ENCODE peak calls at places on chromosomes 13 and 19, in nine cellular contexts. F is transverse colon, Z is lower lobe of right lung, Q is pancreas, W is mucosa of descending colon, A is ovary, V is choroid plexus epithelial cell, H is NB4, Y is fibroblast of the aortic adventitia. G is an unnamed sample.

GRCh38 chr13:54676526-54677113 is 1648.0 kb downstream of the OLFM4 start:
- DNase-seq in Z (no peak), Y (no peak), H (no peak), F (no peak), Q (no peak), W (no peak), V (no peak), A (no peak), G (no peak)

GRCh38 chr19:34766386-34766785 is 6.6 kb downstream of the ZNF599 start:
- DNase-seq in Q (no peak), Y (no peak), A (no peak), Z (no peak), V (peak), F (no peak), H (no peak), W (no peak), G (no peak)

GRCh38 chr13:76861859-76862258 is 24.3 kb downstream of the KCTD12 start:
- DNase-seq in F (no peak), W (no peak), V (peak), H (no peak), A (no peak), Y (no peak), Z (no peak), Q (no peak), G (no peak)

GRCh38 chr19:30136591-30136990 is 194.6 kb downstream of the URI1 start:
- DNase-seq in W (no peak), Q (no peak), Y (no peak), F (no peak), A (no peak), H (no peak), Z (no peak), V (no peak), G (no peak)

GRCh38 chr13:79491715-79492114 is 10.8 kb downstream of the NDFIP2 start:
- DNase-seq in A (no peak), Q (no peak), Y (peak), V (peak), W (no peak), H (no peak), Z (no peak), F (no peak), G (no peak)

GRCh38 chr19:38975861-38976271 is 324 bp upstream of the FBXO17 start:
- DNase-seq in Y (peak), Z (no peak), V (peak), F (no peak), A (no peak), W (no peak), Q (peak), H (no peak), G (no peak)

GRCh38 chr19:47598407-47599349 is 10.3 kb upstream of the BICRA start:
- DNase-seq in F (peak), W (peak), Q (no peak), H (no peak), Y (peak), A (peak), V (peak), Z (no peak), G (no peak)

GRCh38 chr19:47444388-47444821 is 25.1 kb upstream of the MEIS3 start:
- DNase-seq in F (no peak), A (no peak), Q (no peak), Z (no peak), W (no peak), H (peak), Y (no peak), V (no peak), G (no peak)

GRCh38 chr19:39765091-39766076 is 13.3 kb upstream of the LEUTX start:
- DNase-seq in Q (peak), A (no peak), Z (peak), H (peak), V (peak), F (peak), Y (peak), W (no peak), G (no peak)

GRCh38 chr19:51552608-51552995 is 18.5 kb upstream of the ZNF175 start:
- DNase-seq in Z (no peak), H (no peak), W (no peak), F (no peak), V (no peak), Y (no peak), Q (no peak), A (no peak), G (no peak)

GRCh38 chr13:112844411-112844810 is 124.6 kb upstream of the MCF2L start:
- DNase-seq in W (no peak), Y (no peak), Q (no peak), F (no peak), H (no peak), A (no peak), V (no peak), Z (no peak), G (no peak)

GRCh38 chr19:46745521-46746280 is at the start of gene FKRP:
- DNase-seq in Z (no peak), V (no peak), A (no peak), Y (no peak), F (no peak), Q (peak), H (peak), W (peak), G (peak)

GRCh38 chr13:76637651-76638111 is 248.5 kb downstream of the KCTD12 start:
- DNase-seq in F (no peak), H (no peak), A (no peak), Y (peak), Z (no peak), Q (no peak), W (no peak), V (peak), G (no peak)

GRCh38 chr19:51887522-51888498 is at the start of gene ZNF577:
- DNase-seq in W (peak), F (peak), V (peak), A (peak), Q (peak), H (peak), Y (peak), Z (peak), G (peak)

GRCh38 chr19:30227661-30228112 is 144.5 kb upstream of the ZNF536 start:
- DNase-seq in W (peak), H (peak), Y (peak), F (peak), A (no peak), Z (peak), V (peak), Q (peak), G (no peak)

GRCh38 chr13:76954568-76954967 is 6.3 kb downstream of the ACOD1 start:
- DNase-seq in Z (no peak), H (no peak), F (no peak), W (no peak), Y (no peak), V (no peak), A (no peak), Q (no peak), G (no peak)

DNA sequence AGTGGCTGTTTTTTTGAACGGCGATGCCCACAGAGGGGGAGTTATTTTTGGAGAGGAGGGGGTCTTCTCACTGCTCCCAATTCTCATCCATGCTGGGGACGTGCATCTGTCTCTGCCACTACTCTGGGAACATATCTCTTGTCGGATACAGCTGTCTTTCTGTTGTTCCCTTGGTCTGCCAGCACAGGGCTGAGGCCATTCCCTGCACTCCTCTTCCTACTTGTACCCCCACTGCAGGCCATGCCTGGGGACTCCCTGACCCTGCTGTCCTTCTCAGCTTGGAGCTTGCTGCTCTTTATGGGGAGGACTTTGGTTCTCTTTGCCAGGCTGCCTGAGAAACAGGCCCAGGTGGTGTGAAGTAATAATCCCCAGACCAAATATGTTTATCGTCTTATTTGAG is 19.0 kb downstream of the LRCH1 start:
- DNase-seq in V (no peak), Y (no peak), H (no peak), A (no peak), F (no peak), Z (no peak), W (no peak), Q (no peak), G (no peak)
- TF ChIP-seq CTCF in V (no peak), Y (no peak), H (no peak), A (no peak), F (no peak), Z (no peak), W (no peak), Q (no peak), G (no peak)

GRCh38 chr19:3825286-3825956 is 39.2 kb upstream of the MATK start:
- DNase-seq in Y (no peak), V (no peak), A (no peak), Q (no peak), Z (no peak), H (no peak), W (no peak), F (no peak), G (no peak)
- TF ChIP-seq CTCF in Y (no peak), V (no peak), A (no peak), Q (no peak), Z (no peak), H (no peak), W (no peak), F (no peak), G (no peak)

GRCh38 chr19:58400638-58400915 is 5.1 kb downstream of the RNF225 start:
- DNase-seq in V (no peak), Z (no peak), F (no peak), W (no peak), H (no peak), Y (no peak), Q (no peak), A (no peak), G (no peak)

GRCh38 chr19:58399903-58400637 is 4.6 kb downstream of the RNF225 start:
- DNase-seq in A (no peak), F (no peak), Q (peak), Z (no peak), W (no peak), V (no peak), Y (no peak), H (no peak), G (no peak)

GRCh38 chr19:58401825-58402433 is 6.5 kb downstream of the RNF225 start:
- DNase-seq in W (peak), V (no peak), F (no peak), Q (peak), Y (no peak), A (no peak), H (no peak), Z (no peak), G (no peak)

GRCh38 chr19:58398545-58398944 is 3.1 kb downstream of the RNF225 start:
- DNase-seq in Z (no peak), A (no peak), F (no peak), W (no peak), Y (no peak), V (no peak), Q (no peak), H (no peak), G (no peak)

GRCh38 chr19:58400916-58401824 is 5.7 kb downstream of the RNF225 start:
- DNase-seq in H (peak), Z (peak), V (peak), W (peak), Q (peak), Y (peak), A (peak), F (peak), G (peak)
- TF ChIP-seq CTCF in H (no peak), Z (no peak), V (peak), W (no peak), Q (no peak), Y (no peak), A (no peak), F (no peak), G (no peak)

GRCh38 chr19:37172368-37173366 is at the start of gene ZNF585A:
- DNase-seq in Y (peak), Z (peak), Q (peak), V (peak), W (peak), A (peak), F (peak), H (peak), G (peak)
- TF ChIP-seq CTCF in Y (peak), Z (peak), Q (no peak), V (peak), W (peak), A (no peak), F (peak), H (no peak), G (no peak)